ENCODE peak calls at places on chromosomes 11 and 22, in seven cellular contexts. Y is neural progenitor cell, K is Karpas-422, E is fibroblast of lung, W is A549, H is H9, S is K562. R is an unnamed sample.
A peak's percentile ranks its signal among the peaks of the same experiment; 100 is the strongest.

GRCh38 chr11:57254631-57255030 is 17.6 kb upstream of the APLNR start:
- DNase-seq in H (no peak), W (no peak), K (no peak), E (no peak), S (no peak), Y (no peak), R (no peak)

GRCh38 chr11:118010738-118011461 is 24.7 kb downstream of the IL10RA start:
- DNase-seq in S (peak; percentile 55), W (no peak), K (peak; percentile 90), Y (no peak), H (no peak), E (no peak), R (no peak)

GRCh38 chr11:40602866-40603578 is 856.4 kb downstream of the LRRC4C start:
- DNase-seq in W (no peak), Y (no peak), H (no peak), S (no peak), E (no peak), K (no peak), R (no peak)

GRCh38 chr11:64909653-64910343 is 7.2 kb downstream of the ATG2A start:
- DNase-seq in Y (no peak), K (no peak), W (no peak), S (no peak), E (no peak), H (no peak), R (no peak)

GRCh38 chr11:21511835-21512440 is 680.9 kb upstream of the ANO5 start:
- DNase-seq in Y (peak; percentile 87), H (peak; percentile 84), W (peak; percentile 77), K (peak; percentile 93), E (no peak), S (peak; percentile 44), R (peak; percentile 66)

GRCh38 chr11:73818838-73819237 is 31.2 kb downstream of the MRPL48 start:
- DNase-seq in K (no peak), W (no peak), E (peak; percentile 23), H (no peak), S (no peak), Y (peak; percentile 4), R (no peak)

GRCh38 chr11:64357904-64358535 is 942 bp upstream of the RPS6KA4 start:
- DNase-seq in E (no peak), S (peak; percentile 89), H (no peak), W (peak; percentile 56), K (peak; percentile 65), Y (no peak), R (no peak)

GRCh38 chr11:65498042-65498726 is 661 bp upstream of the MALAT1 start:
- DNase-seq in K (peak; percentile 92), Y (peak; percentile 78), E (peak; percentile 79), W (peak; percentile 82), S (peak; percentile 79), H (no peak), R (no peak)

GRCh38 chr11:123338266-123338800 is 91.7 kb upstream of the GRAMD1B start:
- DNase-seq in Y (no peak), W (no peak), H (no peak), S (no peak), K (no peak), E (no peak), R (no peak)

GRCh38 chr22:47600281-47600680 is 837.8 kb downstream of the TBC1D22A start:
- DNase-seq in K (no peak), S (no peak), Y (no peak), W (no peak), H (no peak), E (no peak), R (no peak)

GRCh38 chr11:132131051-132131450 is 760.6 kb downstream of the NTM start:
- DNase-seq in Y (no peak), W (no peak), E (no peak), S (no peak), H (no peak), K (no peak), R (no peak)

GRCh38 chr22:47835726-47836125 is 1073.3 kb downstream of the TBC1D22A start:
- DNase-seq in S (no peak), K (no peak), H (no peak), W (peak; percentile 64), Y (no peak), E (peak; percentile 96), R (no peak)

GRCh38 chr22:45268958-45269844 is 15.5 kb upstream of the UPK3A start:
- DNase-seq in K (peak; percentile 95), S (peak; percentile 78), E (peak; percentile 72), H (peak; percentile 86), W (peak; percentile 68), Y (peak; percentile 95), R (peak; percentile 89)
- H3K4me2 ChIP-seq in K (peak overlapping the region; percentile 68), S (peak overlapping the region; percentile 59), E (peak overlapping the region; percentile 100), H (peak overlapping the region; percentile 37), W (peak overlapping the region; percentile 94), Y (peak overlapping the region; percentile 91), R (peak overlapping the region; percentile 91)

DNA sequence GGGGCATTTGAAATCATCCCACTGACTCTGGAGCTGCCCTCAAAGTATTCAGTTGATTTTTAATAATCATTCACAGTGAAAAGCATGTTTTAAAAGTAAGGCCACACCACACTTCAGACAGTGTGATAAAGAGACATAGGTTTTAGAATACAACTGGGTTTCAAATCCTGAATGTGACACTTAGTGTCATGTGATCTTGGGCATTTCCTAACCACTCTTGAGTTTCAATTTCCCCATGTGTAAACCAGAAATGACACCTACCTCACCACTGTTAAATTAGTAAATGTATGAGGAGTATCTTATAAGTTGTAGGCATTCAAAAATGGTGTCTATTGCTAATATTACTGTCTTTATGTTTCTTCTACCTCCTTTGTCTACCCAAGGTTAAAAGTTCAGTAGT is 5.4 kb downstream of the TMEM123 start:
- DNase-seq in S (no peak), H (no peak), E (no peak), Y (no peak), K (no peak), W (no peak), R (no peak)
- H3K4me2 ChIP-seq in S (no peak overlapping the region), H (no peak overlapping the region), E (no peak overlapping the region), Y (no peak overlapping the region), K (no peak overlapping the region), W (peak overlapping the region; percentile 90), R (no peak overlapping the region)

DNA sequence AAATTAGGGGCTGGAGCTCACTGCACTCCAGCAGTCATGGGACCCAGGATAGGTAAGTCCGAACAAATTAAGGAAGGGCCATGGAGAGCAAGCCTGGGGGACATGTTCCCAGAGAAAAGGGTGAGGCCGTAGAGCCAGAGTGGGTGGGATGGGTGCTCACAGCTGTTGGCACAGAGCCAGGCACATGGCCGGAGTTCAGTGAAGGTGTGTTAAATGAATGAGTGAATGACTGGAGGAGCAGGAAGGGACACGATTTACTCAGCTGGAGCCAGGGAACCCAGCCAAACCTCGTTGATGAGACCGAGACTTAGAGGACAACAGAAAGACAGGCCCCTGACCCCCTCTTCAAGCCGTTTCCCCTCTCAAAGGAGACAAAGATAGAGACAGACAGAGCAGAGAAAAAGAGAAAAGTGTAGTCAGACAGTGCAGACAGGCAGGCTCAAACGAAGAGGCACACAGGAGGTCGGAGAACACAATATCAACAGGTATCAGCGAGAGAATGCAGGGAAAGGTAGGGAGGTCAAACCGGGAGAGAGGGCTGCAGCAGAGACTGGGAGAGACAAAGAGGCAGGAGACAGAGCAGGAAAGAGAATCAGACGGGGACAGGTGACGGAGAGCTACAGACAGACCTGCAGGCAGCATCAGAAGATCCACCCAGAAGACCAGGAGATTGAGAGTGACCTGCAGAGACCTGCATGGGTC is 590 bp downstream of the SLCO2B1 start:
- DNase-seq in K (no peak), S (no peak), E (no peak), W (no peak), H (no peak), Y (no peak), R (no peak)
- H3K4me2 ChIP-seq in K (no peak overlapping the region), S (no peak overlapping the region), E (no peak overlapping the region), W (no peak overlapping the region), H (no peak overlapping the region), Y (no peak overlapping the region), R (no peak overlapping the region)

DNA sequence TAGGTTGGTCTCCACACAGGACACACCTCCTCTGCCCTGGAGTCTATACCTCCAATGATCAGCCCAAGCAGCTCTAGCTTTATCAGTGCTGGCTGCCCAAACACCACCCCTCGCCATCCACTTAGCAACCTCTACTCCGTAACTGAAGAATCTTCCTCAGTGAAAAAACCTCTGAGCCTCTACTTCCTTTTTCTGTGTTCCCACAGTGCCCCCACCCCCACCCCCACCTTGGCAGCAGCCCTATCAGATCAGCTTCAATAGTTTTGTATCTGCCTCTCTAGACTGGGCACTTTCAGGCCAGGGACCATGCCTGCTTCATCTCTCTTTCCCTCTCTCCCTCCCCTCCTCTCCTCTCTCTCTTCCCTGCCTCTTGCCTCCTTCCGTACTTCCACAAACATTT is 33.5 kb downstream of the SERPINH1 start:
- DNase-seq in Y (no peak), K (peak; percentile 78), H (no peak), E (no peak), S (no peak), W (no peak), R (no peak)
- H3K4me2 ChIP-seq in Y (no peak overlapping the region), K (peak overlapping the region; percentile 70), H (no peak overlapping the region), E (no peak overlapping the region), S (no peak overlapping the region), W (no peak overlapping the region), R (no peak overlapping the region)

DNA sequence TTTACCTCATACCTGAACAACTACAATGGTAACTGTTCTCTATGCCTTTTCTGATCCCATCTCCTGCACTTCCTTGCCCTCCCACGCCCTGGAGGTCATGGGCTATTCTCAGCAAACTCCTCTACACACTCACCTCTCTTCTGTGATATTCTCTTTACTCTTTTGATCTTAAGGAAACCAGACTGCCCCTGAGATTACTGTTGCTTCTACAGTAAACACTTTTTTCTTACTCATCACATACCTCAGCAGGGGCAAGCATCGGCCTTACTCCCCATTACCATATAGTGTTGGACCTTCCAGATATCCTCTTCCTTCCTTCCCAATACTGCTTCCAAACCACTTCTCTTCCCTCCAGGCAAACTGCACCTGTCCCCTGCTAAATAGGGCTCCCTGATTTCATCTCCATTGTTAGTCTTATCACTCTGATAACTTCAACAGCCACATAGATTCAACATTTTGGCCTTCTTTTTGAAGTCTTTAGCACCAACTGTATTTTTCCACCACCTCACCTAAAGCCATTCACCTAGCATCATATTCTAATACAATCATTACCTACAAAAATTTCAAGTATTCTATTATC is 141.2 kb downstream of the RBFOX2 start:
- DNase-seq in E (no peak), H (no peak), Y (no peak), S (no peak), W (peak; percentile 42), K (no peak), R (no peak)
- H3K4me2 ChIP-seq in E (no peak overlapping the region), H (no peak overlapping the region), Y (no peak overlapping the region), S (no peak overlapping the region), W (peak overlapping the region; percentile 8), K (no peak overlapping the region), R (no peak overlapping the region)

DNA sequence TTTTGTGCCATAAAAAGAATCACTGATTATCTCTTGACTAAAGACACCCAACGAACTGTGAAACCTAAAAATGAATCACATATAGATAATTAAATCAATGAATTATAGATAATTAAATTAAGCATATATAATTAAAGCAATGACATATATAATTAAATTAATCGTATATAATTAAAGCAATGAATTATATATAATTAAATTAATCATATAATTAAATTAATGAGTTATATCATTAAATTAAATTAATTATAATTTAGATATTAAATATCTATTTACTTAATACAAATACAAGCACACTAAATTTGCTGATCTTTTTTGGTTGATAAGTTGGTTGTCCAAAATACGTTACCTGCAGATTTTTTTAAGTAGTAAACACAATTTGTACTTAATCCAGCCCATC is 30.9 kb downstream of the POU2AF1 start:
- DNase-seq in K (peak; percentile 69), Y (no peak), W (no peak), S (no peak), H (no peak), E (no peak), R (no peak)
- H3K4me2 ChIP-seq in K (no peak overlapping the region), Y (no peak overlapping the region), W (no peak overlapping the region), S (no peak overlapping the region), H (no peak overlapping the region), E (no peak overlapping the region), R (no peak overlapping the region)